ENCODE peak calls at places on chromosomes 1 and 21, in five cellular contexts. One of them, this sample, is unnamed.

GRCh38 chr1:31412732-31413404 is at the start of gene SERINC2:
- DNase-seq in stimulated activated CD8-positive, alpha-beta memory T cell treated with anti-CD3 and anti-CD28 coated beads, Interleukin-15, amount 100 ng/mL, for 24 hours: no peak
- DNase-seq in stimulated activated naive CD8-positive, alpha-beta T cell treated with anti-CD3 and anti-CD28 coated beads, Interleukin-15, Interleukin-2, amounts not matched to agents 100 U/mL and 50 U/mL, for 24 hours: peak
- DNase-seq in activated effector memory CD4-positive, alpha-beta T cell treated with anti-CD3 and anti-CD28 coated beads, Interleukin-2, amount 50 U/mL, for 16 hours: peak
- DNase-seq in KBM-7: no peak
- DNase-seq in this sample: peak

GRCh38 chr1:15618685-15619525 is 1.6 kb downstream of the DDI2 start:
- DNase-seq in stimulated activated CD8-positive, alpha-beta memory T cell treated with anti-CD3 and anti-CD28 coated beads, Interleukin-15, amount 100 ng/mL, for 24 hours: no peak
- DNase-seq in stimulated activated naive CD8-positive, alpha-beta T cell treated with anti-CD3 and anti-CD28 coated beads, Interleukin-15, Interleukin-2, amounts not matched to agents 100 U/mL and 50 U/mL, for 24 hours: no peak
- DNase-seq in activated effector memory CD4-positive, alpha-beta T cell treated with anti-CD3 and anti-CD28 coated beads, Interleukin-2, amount 50 U/mL, for 16 hours: no peak
- DNase-seq in KBM-7: peak
- DNase-seq in this sample: peak

GRCh38 chr1:200488375-200489165 is 78.7 kb upstream of the ZNF281 start:
- DNase-seq in stimulated activated CD8-positive, alpha-beta memory T cell treated with anti-CD3 and anti-CD28 coated beads, Interleukin-15, amount 100 ng/mL, for 24 hours: no peak
- DNase-seq in stimulated activated naive CD8-positive, alpha-beta T cell treated with anti-CD3 and anti-CD28 coated beads, Interleukin-15, Interleukin-2, amounts not matched to agents 100 U/mL and 50 U/mL, for 24 hours: peak
- DNase-seq in activated effector memory CD4-positive, alpha-beta T cell treated with anti-CD3 and anti-CD28 coated beads, Interleukin-2, amount 50 U/mL, for 16 hours: peak
- DNase-seq in KBM-7: peak
- DNase-seq in this sample: peak

GRCh38 chr1:37476460-37477197 is 2.2 kb downstream of the ZC3H12A start:
- DNase-seq in stimulated activated CD8-positive, alpha-beta memory T cell treated with anti-CD3 and anti-CD28 coated beads, Interleukin-15, amount 100 ng/mL, for 24 hours: no peak
- DNase-seq in stimulated activated naive CD8-positive, alpha-beta T cell treated with anti-CD3 and anti-CD28 coated beads, Interleukin-15, Interleukin-2, amounts not matched to agents 100 U/mL and 50 U/mL, for 24 hours: no peak
- DNase-seq in activated effector memory CD4-positive, alpha-beta T cell treated with anti-CD3 and anti-CD28 coated beads, Interleukin-2, amount 50 U/mL, for 16 hours: peak
- DNase-seq in KBM-7: no peak
- DNase-seq in this sample: no peak

GRCh38 chr1:181680871-181681270 is 197.6 kb downstream of the CACNA1E start:
- DNase-seq in stimulated activated CD8-positive, alpha-beta memory T cell treated with anti-CD3 and anti-CD28 coated beads, Interleukin-15, amount 100 ng/mL, for 24 hours: no peak
- DNase-seq in stimulated activated naive CD8-positive, alpha-beta T cell treated with anti-CD3 and anti-CD28 coated beads, Interleukin-15, Interleukin-2, amounts not matched to agents 100 U/mL and 50 U/mL, for 24 hours: no peak
- DNase-seq in activated effector memory CD4-positive, alpha-beta T cell treated with anti-CD3 and anti-CD28 coated beads, Interleukin-2, amount 50 U/mL, for 16 hours: no peak
- DNase-seq in KBM-7: no peak
- DNase-seq in this sample: no peak

GRCh38 chr1:168626326-168626725 is 49.9 kb downstream of the XCL1 start:
- DNase-seq in stimulated activated CD8-positive, alpha-beta memory T cell treated with anti-CD3 and anti-CD28 coated beads, Interleukin-15, amount 100 ng/mL, for 24 hours: no peak
- DNase-seq in stimulated activated naive CD8-positive, alpha-beta T cell treated with anti-CD3 and anti-CD28 coated beads, Interleukin-15, Interleukin-2, amounts not matched to agents 100 U/mL and 50 U/mL, for 24 hours: no peak
- DNase-seq in activated effector memory CD4-positive, alpha-beta T cell treated with anti-CD3 and anti-CD28 coated beads, Interleukin-2, amount 50 U/mL, for 16 hours: no peak
- DNase-seq in KBM-7: peak
- DNase-seq in this sample: peak

GRCh38 chr21:42262826-42263225 is 43.9 kb downstream of the ABCG1 start:
- DNase-seq in stimulated activated CD8-positive, alpha-beta memory T cell treated with anti-CD3 and anti-CD28 coated beads, Interleukin-15, amount 100 ng/mL, for 24 hours: no peak
- DNase-seq in stimulated activated naive CD8-positive, alpha-beta T cell treated with anti-CD3 and anti-CD28 coated beads, Interleukin-15, Interleukin-2, amounts not matched to agents 100 U/mL and 50 U/mL, for 24 hours: no peak
- DNase-seq in activated effector memory CD4-positive, alpha-beta T cell treated with anti-CD3 and anti-CD28 coated beads, Interleukin-2, amount 50 U/mL, for 16 hours: no peak
- DNase-seq in KBM-7: no peak
- DNase-seq in this sample: no peak

GRCh38 chr1:194297999-194298598 is 1111.7 kb upstream of the B3GALT2 start:
- DNase-seq in stimulated activated CD8-positive, alpha-beta memory T cell treated with anti-CD3 and anti-CD28 coated beads, Interleukin-15, amount 100 ng/mL, for 24 hours: no peak
- DNase-seq in stimulated activated naive CD8-positive, alpha-beta T cell treated with anti-CD3 and anti-CD28 coated beads, Interleukin-15, Interleukin-2, amounts not matched to agents 100 U/mL and 50 U/mL, for 24 hours: no peak
- DNase-seq in activated effector memory CD4-positive, alpha-beta T cell treated with anti-CD3 and anti-CD28 coated beads, Interleukin-2, amount 50 U/mL, for 16 hours: no peak
- DNase-seq in KBM-7: no peak
- DNase-seq in this sample: no peak

GRCh38 chr1:117051224-117052064 is 8.7 kb upstream of the TTF2 start:
- DNase-seq in stimulated activated CD8-positive, alpha-beta memory T cell treated with anti-CD3 and anti-CD28 coated beads, Interleukin-15, amount 100 ng/mL, for 24 hours: no peak
- DNase-seq in stimulated activated naive CD8-positive, alpha-beta T cell treated with anti-CD3 and anti-CD28 coated beads, Interleukin-15, Interleukin-2, amounts not matched to agents 100 U/mL and 50 U/mL, for 24 hours: peak
- DNase-seq in activated effector memory CD4-positive, alpha-beta T cell treated with anti-CD3 and anti-CD28 coated beads, Interleukin-2, amount 50 U/mL, for 16 hours: peak
- DNase-seq in KBM-7: peak
- DNase-seq in this sample: no peak

GRCh38 chr1:22788298-22788697 is 77.7 kb downstream of the EPHB2 start:
- DNase-seq in stimulated activated CD8-positive, alpha-beta memory T cell treated with anti-CD3 and anti-CD28 coated beads, Interleukin-15, amount 100 ng/mL, for 24 hours: no peak
- DNase-seq in stimulated activated naive CD8-positive, alpha-beta T cell treated with anti-CD3 and anti-CD28 coated beads, Interleukin-15, Interleukin-2, amounts not matched to agents 100 U/mL and 50 U/mL, for 24 hours: no peak
- DNase-seq in activated effector memory CD4-positive, alpha-beta T cell treated with anti-CD3 and anti-CD28 coated beads, Interleukin-2, amount 50 U/mL, for 16 hours: no peak
- DNase-seq in KBM-7: no peak
- DNase-seq in this sample: no peak

GRCh38 chr1:86713477-86713876 is 9.1 kb downstream of the SH3GLB1 start:
- DNase-seq in stimulated activated CD8-positive, alpha-beta memory T cell treated with anti-CD3 and anti-CD28 coated beads, Interleukin-15, amount 100 ng/mL, for 24 hours: no peak
- DNase-seq in stimulated activated naive CD8-positive, alpha-beta T cell treated with anti-CD3 and anti-CD28 coated beads, Interleukin-15, Interleukin-2, amounts not matched to agents 100 U/mL and 50 U/mL, for 24 hours: no peak
- DNase-seq in activated effector memory CD4-positive, alpha-beta T cell treated with anti-CD3 and anti-CD28 coated beads, Interleukin-2, amount 50 U/mL, for 16 hours: no peak
- DNase-seq in KBM-7: no peak
- DNase-seq in this sample: no peak

GRCh38 chr21:15992171-15992570 is 262.4 kb downstream of the USP25 start:
- DNase-seq in stimulated activated CD8-positive, alpha-beta memory T cell treated with anti-CD3 and anti-CD28 coated beads, Interleukin-15, amount 100 ng/mL, for 24 hours: no peak
- DNase-seq in stimulated activated naive CD8-positive, alpha-beta T cell treated with anti-CD3 and anti-CD28 coated beads, Interleukin-15, Interleukin-2, amounts not matched to agents 100 U/mL and 50 U/mL, for 24 hours: no peak
- DNase-seq in activated effector memory CD4-positive, alpha-beta T cell treated with anti-CD3 and anti-CD28 coated beads, Interleukin-2, amount 50 U/mL, for 16 hours: no peak
- DNase-seq in KBM-7: no peak
- DNase-seq in this sample: no peak

GRCh38 chr21:42614391-42614790 is 39.0 kb upstream of the PDE9A start:
- DNase-seq in stimulated activated CD8-positive, alpha-beta memory T cell treated with anti-CD3 and anti-CD28 coated beads, Interleukin-15, amount 100 ng/mL, for 24 hours: no peak
- DNase-seq in stimulated activated naive CD8-positive, alpha-beta T cell treated with anti-CD3 and anti-CD28 coated beads, Interleukin-15, Interleukin-2, amounts not matched to agents 100 U/mL and 50 U/mL, for 24 hours: peak
- DNase-seq in activated effector memory CD4-positive, alpha-beta T cell treated with anti-CD3 and anti-CD28 coated beads, Interleukin-2, amount 50 U/mL, for 16 hours: peak
- DNase-seq in KBM-7: peak
- DNase-seq in this sample: no peak

GRCh38 chr1:160781129-160781808 is 14.7 kb upstream of the LY9 start:
- DNase-seq in stimulated activated CD8-positive, alpha-beta memory T cell treated with anti-CD3 and anti-CD28 coated beads, Interleukin-15, amount 100 ng/mL, for 24 hours: no peak
- DNase-seq in stimulated activated naive CD8-positive, alpha-beta T cell treated with anti-CD3 and anti-CD28 coated beads, Interleukin-15, Interleukin-2, amounts not matched to agents 100 U/mL and 50 U/mL, for 24 hours: no peak
- DNase-seq in activated effector memory CD4-positive, alpha-beta T cell treated with anti-CD3 and anti-CD28 coated beads, Interleukin-2, amount 50 U/mL, for 16 hours: no peak
- DNase-seq in KBM-7: no peak
- DNase-seq in this sample: no peak

GRCh38 chr1:110559157-110559556 is 40.2 kb upstream of the KCNA10 start:
- DNase-seq in stimulated activated CD8-positive, alpha-beta memory T cell treated with anti-CD3 and anti-CD28 coated beads, Interleukin-15, amount 100 ng/mL, for 24 hours: no peak
- DNase-seq in stimulated activated naive CD8-positive, alpha-beta T cell treated with anti-CD3 and anti-CD28 coated beads, Interleukin-15, Interleukin-2, amounts not matched to agents 100 U/mL and 50 U/mL, for 24 hours: no peak
- DNase-seq in activated effector memory CD4-positive, alpha-beta T cell treated with anti-CD3 and anti-CD28 coated beads, Interleukin-2, amount 50 U/mL, for 16 hours: no peak
- DNase-seq in KBM-7: no peak
- DNase-seq in this sample: peak

GRCh38 chr1:20719261-20719660 is 1.5 kb upstream of the KIF17 start:
- DNase-seq in stimulated activated CD8-positive, alpha-beta memory T cell treated with anti-CD3 and anti-CD28 coated beads, Interleukin-15, amount 100 ng/mL, for 24 hours: no peak
- DNase-seq in stimulated activated naive CD8-positive, alpha-beta T cell treated with anti-CD3 and anti-CD28 coated beads, Interleukin-15, Interleukin-2, amounts not matched to agents 100 U/mL and 50 U/mL, for 24 hours: no peak
- DNase-seq in activated effector memory CD4-positive, alpha-beta T cell treated with anti-CD3 and anti-CD28 coated beads, Interleukin-2, amount 50 U/mL, for 16 hours: peak
- DNase-seq in KBM-7: no peak
- DNase-seq in this sample: no peak

GRCh38 chr1:59673575-59674467 is 140.9 kb upstream of the HOOK1 start:
- DNase-seq in stimulated activated CD8-positive, alpha-beta memory T cell treated with anti-CD3 and anti-CD28 coated beads, Interleukin-15, amount 100 ng/mL, for 24 hours: no peak
- DNase-seq in stimulated activated naive CD8-positive, alpha-beta T cell treated with anti-CD3 and anti-CD28 coated beads, Interleukin-15, Interleukin-2, amounts not matched to agents 100 U/mL and 50 U/mL, for 24 hours: no peak
- DNase-seq in activated effector memory CD4-positive, alpha-beta T cell treated with anti-CD3 and anti-CD28 coated beads, Interleukin-2, amount 50 U/mL, for 16 hours: no peak
- DNase-seq in KBM-7: no peak
- DNase-seq in this sample: no peak

GRCh38 chr1:94983343-94983742 is 56.4 kb upstream of the CNN3 start:
- DNase-seq in stimulated activated CD8-positive, alpha-beta memory T cell treated with anti-CD3 and anti-CD28 coated beads, Interleukin-15, amount 100 ng/mL, for 24 hours: no peak
- DNase-seq in stimulated activated naive CD8-positive, alpha-beta T cell treated with anti-CD3 and anti-CD28 coated beads, Interleukin-15, Interleukin-2, amounts not matched to agents 100 U/mL and 50 U/mL, for 24 hours: no peak
- DNase-seq in activated effector memory CD4-positive, alpha-beta T cell treated with anti-CD3 and anti-CD28 coated beads, Interleukin-2, amount 50 U/mL, for 16 hours: no peak
- DNase-seq in KBM-7: no peak
- DNase-seq in this sample: no peak

GRCh38 chr1:8443558-8444194 is 125.8 kb downstream of the SLC45A1 start:
- DNase-seq in stimulated activated CD8-positive, alpha-beta memory T cell treated with anti-CD3 and anti-CD28 coated beads, Interleukin-15, amount 100 ng/mL, for 24 hours: no peak
- DNase-seq in stimulated activated naive CD8-positive, alpha-beta T cell treated with anti-CD3 and anti-CD28 coated beads, Interleukin-15, Interleukin-2, amounts not matched to agents 100 U/mL and 50 U/mL, for 24 hours: no peak
- DNase-seq in activated effector memory CD4-positive, alpha-beta T cell treated with anti-CD3 and anti-CD28 coated beads, Interleukin-2, amount 50 U/mL, for 16 hours: no peak
- DNase-seq in KBM-7: peak
- DNase-seq in this sample: no peak

GRCh38 chr1:29698033-29698432 is 461.7 kb downstream of the PTPRU start:
- DNase-seq in stimulated activated CD8-positive, alpha-beta memory T cell treated with anti-CD3 and anti-CD28 coated beads, Interleukin-15, amount 100 ng/mL, for 24 hours: no peak
- DNase-seq in stimulated activated naive CD8-positive, alpha-beta T cell treated with anti-CD3 and anti-CD28 coated beads, Interleukin-15, Interleukin-2, amounts not matched to agents 100 U/mL and 50 U/mL, for 24 hours: no peak
- DNase-seq in activated effector memory CD4-positive, alpha-beta T cell treated with anti-CD3 and anti-CD28 coated beads, Interleukin-2, amount 50 U/mL, for 16 hours: peak
- DNase-seq in KBM-7: peak
- DNase-seq in this sample: peak

GRCh38 chr1:183719976-183720497 is 66.9 kb upstream of the APOBEC4 start:
- DNase-seq in stimulated activated CD8-positive, alpha-beta memory T cell treated with anti-CD3 and anti-CD28 coated beads, Interleukin-15, amount 100 ng/mL, for 24 hours: no peak
- DNase-seq in stimulated activated naive CD8-positive, alpha-beta T cell treated with anti-CD3 and anti-CD28 coated beads, Interleukin-15, Interleukin-2, amounts not matched to agents 100 U/mL and 50 U/mL, for 24 hours: no peak
- DNase-seq in activated effector memory CD4-positive, alpha-beta T cell treated with anti-CD3 and anti-CD28 coated beads, Interleukin-2, amount 50 U/mL, for 16 hours: no peak
- DNase-seq in KBM-7: no peak
- DNase-seq in this sample: no peak

GRCh38 chr1:61098333-61098732 is 16.0 kb downstream of the NFIA start:
- DNase-seq in stimulated activated CD8-positive, alpha-beta memory T cell treated with anti-CD3 and anti-CD28 coated beads, Interleukin-15, amount 100 ng/mL, for 24 hours: no peak
- DNase-seq in stimulated activated naive CD8-positive, alpha-beta T cell treated with anti-CD3 and anti-CD28 coated beads, Interleukin-15, Interleukin-2, amounts not matched to agents 100 U/mL and 50 U/mL, for 24 hours: no peak
- DNase-seq in activated effector memory CD4-positive, alpha-beta T cell treated with anti-CD3 and anti-CD28 coated beads, Interleukin-2, amount 50 U/mL, for 16 hours: no peak
- DNase-seq in KBM-7: no peak
- DNase-seq in this sample: no peak

GRCh38 chr1:27561126-27561899 is 42.6 kb downstream of the AHDC1 start:
- DNase-seq in stimulated activated CD8-positive, alpha-beta memory T cell treated with anti-CD3 and anti-CD28 coated beads, Interleukin-15, amount 100 ng/mL, for 24 hours: no peak
- DNase-seq in stimulated activated naive CD8-positive, alpha-beta T cell treated with anti-CD3 and anti-CD28 coated beads, Interleukin-15, Interleukin-2, amounts not matched to agents 100 U/mL and 50 U/mL, for 24 hours: no peak
- DNase-seq in activated effector memory CD4-positive, alpha-beta T cell treated with anti-CD3 and anti-CD28 coated beads, Interleukin-2, amount 50 U/mL, for 16 hours: no peak
- DNase-seq in KBM-7: no peak
- DNase-seq in this sample: no peak

GRCh38 chr1:160205974-160206369 is 788 bp downstream of the PEA15 start:
- DNase-seq in stimulated activated CD8-positive, alpha-beta memory T cell treated with anti-CD3 and anti-CD28 coated beads, Interleukin-15, amount 100 ng/mL, for 24 hours: peak
- DNase-seq in stimulated activated naive CD8-positive, alpha-beta T cell treated with anti-CD3 and anti-CD28 coated beads, Interleukin-15, Interleukin-2, amounts not matched to agents 100 U/mL and 50 U/mL, for 24 hours: peak
- DNase-seq in activated effector memory CD4-positive, alpha-beta T cell treated with anti-CD3 and anti-CD28 coated beads, Interleukin-2, amount 50 U/mL, for 16 hours: peak
- DNase-seq in KBM-7: no peak
- DNase-seq in this sample: peak

GRCh38 chr1:54337928-54338327 is 68.3 kb downstream of the SSBP3 start:
- DNase-seq in stimulated activated CD8-positive, alpha-beta memory T cell treated with anti-CD3 and anti-CD28 coated beads, Interleukin-15, amount 100 ng/mL, for 24 hours: no peak
- DNase-seq in stimulated activated naive CD8-positive, alpha-beta T cell treated with anti-CD3 and anti-CD28 coated beads, Interleukin-15, Interleukin-2, amounts not matched to agents 100 U/mL and 50 U/mL, for 24 hours: no peak
- DNase-seq in activated effector memory CD4-positive, alpha-beta T cell treated with anti-CD3 and anti-CD28 coated beads, Interleukin-2, amount 50 U/mL, for 16 hours: no peak
- DNase-seq in KBM-7: no peak
- DNase-seq in this sample: no peak

GRCh38 chr1:33381979-33382378 is 48.9 kb downstream of the PHC2 start:
- DNase-seq in stimulated activated CD8-positive, alpha-beta memory T cell treated with anti-CD3 and anti-CD28 coated beads, Interleukin-15, amount 100 ng/mL, for 24 hours: no peak
- DNase-seq in stimulated activated naive CD8-positive, alpha-beta T cell treated with anti-CD3 and anti-CD28 coated beads, Interleukin-15, Interleukin-2, amounts not matched to agents 100 U/mL and 50 U/mL, for 24 hours: no peak
- DNase-seq in activated effector memory CD4-positive, alpha-beta T cell treated with anti-CD3 and anti-CD28 coated beads, Interleukin-2, amount 50 U/mL, for 16 hours: no peak
- DNase-seq in KBM-7: peak
- DNase-seq in this sample: no peak

GRCh38 chr1:1215881-1216605 is 2.1 kb upstream of the TNFRSF4 start:
- DNase-seq in stimulated activated CD8-positive, alpha-beta memory T cell treated with anti-CD3 and anti-CD28 coated beads, Interleukin-15, amount 100 ng/mL, for 24 hours: no peak
- DNase-seq in stimulated activated naive CD8-positive, alpha-beta T cell treated with anti-CD3 and anti-CD28 coated beads, Interleukin-15, Interleukin-2, amounts not matched to agents 100 U/mL and 50 U/mL, for 24 hours: no peak
- DNase-seq in activated effector memory CD4-positive, alpha-beta T cell treated with anti-CD3 and anti-CD28 coated beads, Interleukin-2, amount 50 U/mL, for 16 hours: no peak
- DNase-seq in KBM-7: no peak
- DNase-seq in this sample: no peak

GRCh38 chr21:46110499-46111192 is 12.7 kb downstream of the COL6A2 start:
- DNase-seq in stimulated activated CD8-positive, alpha-beta memory T cell treated with anti-CD3 and anti-CD28 coated beads, Interleukin-15, amount 100 ng/mL, for 24 hours: no peak
- DNase-seq in stimulated activated naive CD8-positive, alpha-beta T cell treated with anti-CD3 and anti-CD28 coated beads, Interleukin-15, Interleukin-2, amounts not matched to agents 100 U/mL and 50 U/mL, for 24 hours: peak
- DNase-seq in activated effector memory CD4-positive, alpha-beta T cell treated with anti-CD3 and anti-CD28 coated beads, Interleukin-2, amount 50 U/mL, for 16 hours: peak
- DNase-seq in KBM-7: no peak
- DNase-seq in this sample: no peak

GRCh38 chr1:170594227-170594626 is 62.3 kb downstream of the GORAB start:
- DNase-seq in stimulated activated CD8-positive, alpha-beta memory T cell treated with anti-CD3 and anti-CD28 coated beads, Interleukin-15, amount 100 ng/mL, for 24 hours: no peak
- DNase-seq in stimulated activated naive CD8-positive, alpha-beta T cell treated with anti-CD3 and anti-CD28 coated beads, Interleukin-15, Interleukin-2, amounts not matched to agents 100 U/mL and 50 U/mL, for 24 hours: no peak
- DNase-seq in activated effector memory CD4-positive, alpha-beta T cell treated with anti-CD3 and anti-CD28 coated beads, Interleukin-2, amount 50 U/mL, for 16 hours: no peak
- DNase-seq in KBM-7: no peak
- DNase-seq in this sample: no peak

GRCh38 chr1:113981962-113982931 is 3.0 kb downstream of the OLFML3 start:
- DNase-seq in stimulated activated CD8-positive, alpha-beta memory T cell treated with anti-CD3 and anti-CD28 coated beads, Interleukin-15, amount 100 ng/mL, for 24 hours: no peak
- DNase-seq in stimulated activated naive CD8-positive, alpha-beta T cell treated with anti-CD3 and anti-CD28 coated beads, Interleukin-15, Interleukin-2, amounts not matched to agents 100 U/mL and 50 U/mL, for 24 hours: no peak
- DNase-seq in activated effector memory CD4-positive, alpha-beta T cell treated with anti-CD3 and anti-CD28 coated beads, Interleukin-2, amount 50 U/mL, for 16 hours: no peak
- DNase-seq in KBM-7: peak
- DNase-seq in this sample: peak

GRCh38 chr1:22710688-22711024 is at the start of gene EPHB2:
- DNase-seq in stimulated activated CD8-positive, alpha-beta memory T cell treated with anti-CD3 and anti-CD28 coated beads, Interleukin-15, amount 100 ng/mL, for 24 hours: no peak
- DNase-seq in stimulated activated naive CD8-positive, alpha-beta T cell treated with anti-CD3 and anti-CD28 coated beads, Interleukin-15, Interleukin-2, amounts not matched to agents 100 U/mL and 50 U/mL, for 24 hours: peak
- DNase-seq in activated effector memory CD4-positive, alpha-beta T cell treated with anti-CD3 and anti-CD28 coated beads, Interleukin-2, amount 50 U/mL, for 16 hours: peak
- DNase-seq in KBM-7: no peak
- DNase-seq in this sample: peak

GRCh38 chr1:46488343-46489168 is 1.1 kb upstream of the DMBX1 start:
- DNase-seq in stimulated activated CD8-positive, alpha-beta memory T cell treated with anti-CD3 and anti-CD28 coated beads, Interleukin-15, amount 100 ng/mL, for 24 hours: no peak
- DNase-seq in stimulated activated naive CD8-positive, alpha-beta T cell treated with anti-CD3 and anti-CD28 coated beads, Interleukin-15, Interleukin-2, amounts not matched to agents 100 U/mL and 50 U/mL, for 24 hours: no peak
- DNase-seq in activated effector memory CD4-positive, alpha-beta T cell treated with anti-CD3 and anti-CD28 coated beads, Interleukin-2, amount 50 U/mL, for 16 hours: no peak
- DNase-seq in KBM-7: no peak
- DNase-seq in this sample: peak

GRCh38 chr1:79441243-79441642 is 434.7 kb upstream of the ADGRL4 start:
- DNase-seq in stimulated activated CD8-positive, alpha-beta memory T cell treated with anti-CD3 and anti-CD28 coated beads, Interleukin-15, amount 100 ng/mL, for 24 hours: no peak
- DNase-seq in stimulated activated naive CD8-positive, alpha-beta T cell treated with anti-CD3 and anti-CD28 coated beads, Interleukin-15, Interleukin-2, amounts not matched to agents 100 U/mL and 50 U/mL, for 24 hours: no peak
- DNase-seq in activated effector memory CD4-positive, alpha-beta T cell treated with anti-CD3 and anti-CD28 coated beads, Interleukin-2, amount 50 U/mL, for 16 hours: no peak
- DNase-seq in KBM-7: no peak
- DNase-seq in this sample: no peak

This sample was measured in NB4.